ENCODE peak calls at places on chromosomes 2 and 18, in nine cellular contexts. J is K562; Y is lung; M is aorta; L is cardiac muscle cell; A is osteoblast; K is Caco-2; F is effector memory CD4-positive, alpha-beta T cell; O is GM23248. E is an unnamed sample.
A peak's percentile ranks its signal among the peaks of the same experiment; 100 is the strongest.

GRCh38 chr2:240791821-240792657 is 28.0 kb downstream of the KIF1A start:
- DNase-seq in J (no peak), Y (no peak), M (peak; percentile 55), L (peak; percentile 29), A (peak; percentile 71), K (no peak), F (no peak), O (no peak), E (no peak)

GRCh38 chr2:161337247-161337646 is 29.0 kb downstream of the PSMD14 start:
- DNase-seq in J (no peak), Y (no peak), M (no peak), L (no peak), A (no peak), K (no peak), F (no peak), O (no peak), E (no peak)

GRCh38 chr2:25233916-25234610 is 65.7 kb upstream of the POMC start:
- DNase-seq in J (no peak), Y (no peak), M (no peak), L (no peak), A (peak; percentile 83), K (no peak), F (no peak), O (no peak), E (no peak)

GRCh38 chr18:35611518-35611917 is 30.0 kb downstream of the GALNT1 start:
- DNase-seq in J (no peak), Y (no peak), M (no peak), L (no peak), A (no peak), K (no peak), F (no peak), O (no peak), E (no peak)

GRCh38 chr18:38458673-38459072 is 893.1 kb upstream of the CELF4 start:
- DNase-seq in J (no peak), Y (no peak), M (no peak), L (peak; percentile 66), A (no peak), K (no peak), F (no peak), O (no peak), E (no peak)

GRCh38 chr2:209029249-209029648 is 394.6 kb upstream of the MAP2 start:
- DNase-seq in J (no peak), Y (no peak), M (no peak), L (no peak), A (no peak), K (no peak), F (no peak), O (no peak), E (no peak)

GRCh38 chr18:59663096-59663495 is 34.1 kb downstream of the CCBE1 start:
- DNase-seq in J (no peak), Y (no peak), M (no peak), L (no peak), A (no peak), K (no peak), F (no peak), O (no peak), E (no peak)

GRCh38 chr2:224580248-224580647 is 4.9 kb downstream of the CUL3 start:
- DNase-seq in J (no peak), Y (no peak), M (no peak), L (no peak), A (no peak), K (no peak), F (no peak), O (no peak), E (no peak)

GRCh38 chr18:37566479-37567060 is 972 bp upstream of the CELF4 start:
- DNase-seq in J (no peak), Y (no peak), M (no peak), L (peak; percentile 12), A (no peak), K (no peak), F (no peak), O (peak; percentile 14), E (no peak)

GRCh38 chr2:242085941-242086621 is 216.6 kb downstream of the RTP5 start:
- DNase-seq in J (no peak), Y (peak; percentile 62), M (no peak), L (no peak), A (no peak), K (no peak), F (no peak), O (peak; percentile 59), E (peak; percentile 78)

GRCh38 chr2:62370304-62371250 is 135.4 kb downstream of the TMEM17 start:
- DNase-seq in J (no peak), Y (no peak), M (no peak), L (no peak), A (no peak), K (no peak), F (no peak), O (no peak), E (no peak)

GRCh38 chr2:61193670-61194561 is 31.9 kb downstream of the C2orf74 start:
- DNase-seq in J (no peak), Y (no peak), M (no peak), L (no peak), A (no peak), K (no peak), F (no peak), O (peak; percentile 32), E (no peak)

GRCh38 chr2:42879913-42880737 is 87.7 kb upstream of the HAAO start:
- DNase-seq in J (no peak), Y (no peak), M (no peak), L (no peak), A (no peak), K (peak; percentile 52), F (no peak), O (no peak), E (peak; percentile 51)

GRCh38 chr2:148561389-148561788 is 83.2 kb upstream of the EPC2 start:
- DNase-seq in J (no peak), Y (no peak), M (no peak), L (no peak), A (no peak), K (no peak), F (no peak), O (no peak), E (no peak)

GRCh38 chr18:8097399-8097798 is 511.8 kb upstream of the RAB12 start:
- DNase-seq in J (no peak), Y (no peak), M (no peak), L (no peak), A (no peak), K (no peak), F (no peak), O (no peak), E (no peak)

GRCh38 chr2:133653116-133653515 is 84.9 kb upstream of the NCKAP5 start:
- DNase-seq in J (no peak), Y (no peak), M (no peak), L (no peak), A (no peak), K (no peak), F (no peak), O (no peak), E (no peak)

DNA sequence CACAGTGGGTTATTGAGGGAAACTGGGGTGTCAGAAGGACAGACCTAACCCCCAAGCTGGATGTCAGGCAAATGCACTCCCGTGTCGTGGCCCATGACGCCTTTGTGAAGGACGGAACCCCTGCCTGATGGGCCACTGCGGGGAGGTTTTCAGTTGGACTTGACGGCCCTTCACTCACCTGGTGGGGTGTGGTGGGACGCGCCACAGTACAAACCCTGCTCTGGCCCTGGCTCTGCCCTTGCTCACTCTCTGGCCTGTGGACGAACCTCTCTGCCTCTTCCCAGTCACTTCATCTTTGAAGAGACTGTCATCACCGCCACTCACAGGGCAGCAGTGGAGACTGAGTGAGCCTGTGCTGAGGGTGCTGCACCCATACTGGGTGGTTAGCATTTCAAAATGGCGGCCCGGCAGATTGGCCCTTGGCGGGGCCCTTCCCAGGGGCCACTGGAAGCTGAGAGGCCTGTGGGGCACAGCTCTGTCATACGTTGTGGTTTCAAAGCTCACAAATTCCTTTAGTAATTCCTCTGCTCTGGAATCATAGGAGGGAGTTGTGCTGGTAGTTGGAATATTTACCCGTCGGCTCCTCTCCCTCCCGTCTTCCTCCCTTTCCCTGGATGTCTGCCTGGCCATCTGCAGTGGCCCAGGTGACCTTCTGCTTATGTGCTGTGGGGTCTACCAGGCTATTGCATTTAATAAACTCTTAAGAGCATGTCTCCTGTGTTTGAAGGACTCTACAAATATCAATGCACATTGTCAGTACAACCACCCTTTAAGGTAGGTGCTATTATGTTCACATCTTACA is 200.6 kb downstream of the CTIF start:
- DNase-seq in J (no peak), Y (no peak), M (peak; percentile 64), L (no peak), A (peak; percentile 52), K (no peak), F (no peak), O (no peak), E (no peak)
- H3K9me3 ChIP-seq in J (no peaks in the 10 kb centered on the region), Y (no peaks in the 10 kb centered on the region), M (no peaks in the 10 kb centered on the region), L (no peaks in the 10 kb centered on the region), A (no peaks in the 10 kb centered on the region), K (no peaks in the 10 kb centered on the region), F (no peaks in the 10 kb centered on the region), O (no peaks in the 10 kb centered on the region), E (no peaks in the 10 kb centered on the region)

GRCh38 chr2:116269040-116269439 is 1545.5 kb upstream of the DDX18 start:
- DNase-seq in J (no peak), Y (no peak), M (no peak), L (no peak), A (no peak), K (no peak), F (no peak), O (no peak), E (no peak)
- H3K9me3 ChIP-seq in J (no peaks in the 10 kb centered on the region), Y (no peaks in the 10 kb centered on the region), M (no peaks in the 10 kb centered on the region), L (no peaks in the 10 kb centered on the region), A (no peaks in the 10 kb centered on the region), K (no peaks in the 10 kb centered on the region), F (no peaks in the 10 kb centered on the region), O (peaks cover 3% of the 10 kb centered on the region), E (no peaks in the 10 kb centered on the region)

GRCh38 chr2:86552889-86553288 is 10.4 kb downstream of the CHMP3 start:
- DNase-seq in J (no peak), Y (no peak), M (no peak), L (no peak), A (no peak), K (no peak), F (no peak), O (no peak), E (no peak)
- H3K9me3 ChIP-seq in J (peaks cover 3% of the 10 kb centered on the region), Y (no peaks in the 10 kb centered on the region), M (no peaks in the 10 kb centered on the region), L (no peaks in the 10 kb centered on the region), A (no peaks in the 10 kb centered on the region), K (peaks cover 18% of the 10 kb centered on the region), F (no peaks in the 10 kb centered on the region), O (no peaks in the 10 kb centered on the region), E (no peaks in the 10 kb centered on the region)

GRCh38 chr2:20125616-20126015 is 74.2 kb upstream of the LAPTM4A start:
- DNase-seq in J (no peak), Y (no peak), M (no peak), L (no peak), A (no peak), K (no peak), F (no peak), O (peak; percentile 54), E (no peak)

GRCh38 chr2:20125164-20125563 is 73.7 kb upstream of the LAPTM4A start:
- DNase-seq in J (no peak), Y (no peak), M (no peak), L (no peak), A (no peak), K (no peak), F (no peak), O (no peak), E (no peak)

GRCh38 chr2:20122864-20123263 is 71.4 kb upstream of the LAPTM4A start:
- DNase-seq in J (no peak), Y (no peak), M (no peak), L (no peak), A (no peak), K (no peak), F (no peak), O (no peak), E (no peak)

GRCh38 chr2:20126040-20126439 is 74.6 kb upstream of the LAPTM4A start:
- DNase-seq in J (no peak), Y (no peak), M (no peak), L (no peak), A (no peak), K (no peak), F (no peak), O (no peak), E (no peak)

GRCh38 chr2:20123871-20124594 is 72.6 kb upstream of the LAPTM4A start:
- DNase-seq in J (no peak), Y (no peak), M (no peak), L (no peak), A (no peak), K (no peak), F (no peak), O (no peak), E (no peak)
- H3K9me3 ChIP-seq in J (no peaks in the 10 kb centered on the region), Y (no peaks in the 10 kb centered on the region), M (no peaks in the 10 kb centered on the region), L (no peaks in the 10 kb centered on the region), A (no peaks in the 10 kb centered on the region), K (no peaks in the 10 kb centered on the region), F (no peaks in the 10 kb centered on the region), O (no peaks in the 10 kb centered on the region), E (no peaks in the 10 kb centered on the region)